ENCODE peak calls at places on chromosome 13, in five cellular contexts. V, Z, M, G and B are unnamed samples.

GRCh38 chr13:93549326-93549855 is 322.8 kb downstream of the GPC6 start:
- DNase-seq in V (no peak), Z (no peak), M (no peak), G (no peak), B (no peak)

GRCh38 chr13:50914301-50914700 is 4.7 kb downstream of the RNASEH2B start:
- DNase-seq in V (no peak), Z (no peak), M (no peak), G (no peak), B (no peak)

GRCh38 chr13:53201454-53202225 is 173.0 kb downstream of the OLFM4 start:
- DNase-seq in V (no peak), Z (peak; percentile 90), M (no peak), G (no peak), B (no peak)

GRCh38 chr13:71814806-71815205 is 52.2 kb downstream of the DACH1 start:
- DNase-seq in V (no peak), Z (no peak), M (no peak), G (no peak), B (no peak)

GRCh38 chr13:39765801-39766463 is 110.5 kb downstream of the COG6 start:
- DNase-seq in V (no peak), Z (peak; percentile 42), M (no peak), G (no peak), B (no peak)

GRCh38 chr13:100454876-100455275 is 133.7 kb downstream of the GGACT start:
- DNase-seq in V (no peak), Z (no peak), M (no peak), G (no peak), B (no peak)

GRCh38 chr13:87153371-87153770 is 517.8 kb upstream of the SLITRK5 start:
- DNase-seq in V (no peak), Z (no peak), M (no peak), G (no peak), B (no peak)

GRCh38 chr13:57813641-57814040 is 182.1 kb downstream of the PCDH17 start:
- DNase-seq in V (no peak), Z (peak; percentile 28), M (no peak), G (no peak), B (no peak)

GRCh38 chr13:36038785-36039415 is 92.3 kb downstream of the DCLK1 start:
- DNase-seq in V (no peak), Z (no peak), M (no peak), G (no peak), B (no peak)

GRCh38 chr13:46962286-46962941 is 65.6 kb upstream of the HTR2A start:
- DNase-seq in V (peak; percentile 13), Z (no peak), M (no peak), G (no peak), B (no peak)

GRCh38 chr13:40376867-40377266 is 289.6 kb downstream of the FOXO1 start:
- DNase-seq in V (no peak), Z (no peak), M (no peak), G (no peak), B (no peak)

GRCh38 chr13:109215377-109215776 is 571.0 kb downstream of the IRS2 start:
- DNase-seq in V (no peak), Z (no peak), M (no peak), G (no peak), B (no peak)

GRCh38 chr13:33545492-33545891 is 259.9 kb upstream of the STARD13 start:
- DNase-seq in V (no peak), Z (no peak), M (no peak), G (no peak), B (no peak)

GRCh38 chr13:86563308-86563707 is 764.1 kb upstream of the SLITRK6 start:
- DNase-seq in V (no peak), Z (no peak), M (no peak), G (no peak), B (no peak)

GRCh38 chr13:39263033-39263432 is 224.8 kb downstream of the NHLRC3 start:
- DNase-seq in V (peak; percentile 40), Z (peak; percentile 52), M (peak; percentile 23), G (peak; percentile 9), B (no peak)

GRCh38 chr13:75566658-75567057 is 17.1 kb downstream of the UCHL3 start:
- DNase-seq in V (no peak), Z (peak; percentile 15), M (peak; percentile 31), G (no peak), B (no peak)

GRCh38 chr13:20714563-20715339 is 11.3 kb downstream of the IL17D start:
- DNase-seq in V (no peak), Z (no peak), M (no peak), G (no peak), B (no peak)

GRCh38 chr13:93066187-93066586 is 160.4 kb upstream of the GPC6 start:
- DNase-seq in V (no peak), Z (no peak), M (no peak), G (no peak), B (no peak)

GRCh38 chr13:44815507-44816074 is 173.7 kb downstream of the NUFIP1 start:
- DNase-seq in V (no peak), Z (no peak), M (peak; percentile 92), G (no peak), B (no peak)

GRCh38 chr13:112069727-112070300 is 2.9 kb downstream of the SOX1 start:
- DNase-seq in V (no peak), Z (no peak), M (no peak), G (no peak), B (no peak)

GRCh38 chr13:70385852-70386251 is 277.6 kb upstream of the KLHL1 start:
- DNase-seq in V (no peak), Z (no peak), M (no peak), G (no peak), B (no peak)

GRCh38 chr13:35925669-35926068 is 205.5 kb downstream of the DCLK1 start:
- DNase-seq in V (no peak), Z (no peak), M (no peak), G (no peak), B (no peak)

GRCh38 chr13:37360556-37360955 is 238.0 kb downstream of the POSTN start:
- DNase-seq in V (no peak), Z (no peak), M (no peak), G (no peak), B (no peak)

GRCh38 chr13:75647126-75647784 is 11.1 kb downstream of the LMO7 start:
- DNase-seq in V (no peak), Z (no peak), M (no peak), G (peak; percentile 38), B (no peak)

GRCh38 chr13:91123456-91124127 is 223.9 kb upstream of the MIR17HG start:
- DNase-seq in V (no peak), Z (no peak), M (no peak), G (no peak), B (no peak)

GRCh38 chr13:102873653-102874052 is 27.8 kb downstream of the ERCC5 start:
- DNase-seq in V (no peak), Z (no peak), M (no peak), G (no peak), B (no peak)

GRCh38 chr13:24076636-24077035 is 83.9 kb upstream of the SPATA13 start:
- DNase-seq in V (no peak), Z (no peak), M (no peak), G (no peak), B (no peak)

GRCh38 chr13:24076124-24076523 is 84.4 kb upstream of the SPATA13 start:
- DNase-seq in V (no peak), Z (no peak), M (peak; percentile 72), G (no peak), B (no peak)

GRCh38 chr13:24073657-24074056 is 86.9 kb upstream of the SPATA13 start:
- DNase-seq in V (no peak), Z (no peak), M (no peak), G (no peak), B (no peak)

GRCh38 chr13:24074687-24075086 is 85.8 kb upstream of the SPATA13 start:
- DNase-seq in V (no peak), Z (no peak), M (no peak), G (no peak), B (peak; percentile 50)

DNA sequence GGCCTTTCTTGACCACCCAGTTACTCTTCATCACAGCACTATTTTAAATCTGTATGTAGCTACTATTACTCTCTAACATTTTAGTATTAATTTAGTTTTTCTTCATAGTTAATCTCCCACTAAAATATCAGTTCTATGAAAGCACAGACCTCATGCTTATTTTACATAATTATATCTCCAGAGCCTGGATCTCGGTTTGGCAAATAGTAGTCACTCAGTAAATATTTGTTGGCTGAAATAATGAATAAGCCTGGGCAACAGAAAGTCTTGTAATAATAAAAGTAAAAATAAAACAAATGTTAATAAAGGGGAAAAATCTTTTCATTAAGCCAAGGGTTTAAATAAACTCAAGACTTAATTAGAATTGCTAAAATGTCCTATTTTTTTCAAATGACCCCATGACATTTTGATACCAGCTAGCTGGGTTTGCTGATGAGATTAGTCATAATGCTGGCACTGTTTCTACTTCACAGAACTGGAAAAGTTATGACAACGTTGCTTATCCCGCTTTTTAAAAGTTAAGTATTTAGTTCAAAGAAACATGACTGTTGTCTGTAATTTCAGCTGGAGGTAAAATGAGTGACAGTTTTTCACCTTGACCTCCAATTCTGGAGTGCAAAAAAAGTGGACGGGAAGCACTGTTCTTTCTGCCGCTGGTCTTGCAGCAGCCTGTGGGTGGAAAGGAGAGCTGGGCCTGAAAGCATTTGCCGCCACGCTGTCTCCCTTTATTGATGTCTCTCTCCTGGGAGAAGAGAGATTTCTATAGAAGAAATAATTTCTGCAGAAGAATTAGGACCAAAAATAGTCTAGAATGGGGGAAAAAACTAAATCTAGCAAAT is 85.2 kb upstream of the SPATA13 start:
- DNase-seq in V (no peak), Z (no peak), M (peak; percentile 16), G (no peak), B (no peak)
- TF ChIP-seq GABPA in V (no peak), Z (no peak), M (no peak), G (no peak), B (no peak)

GRCh38 chr13:48009298-48009697 is 8.2 kb upstream of the SUCLA2 start:
- DNase-seq in V (no peak), Z (no peak), M (peak; percentile 44), G (no peak), B (peak; percentile 66)
- TF ChIP-seq POLR2AphosphoS5 in V (no peak), Z (no peak), M (no peak), G (no peak), B (no peak)

GRCh38 chr13:27405521-27406134 is 18.8 kb upstream of the GTF3A start:
- DNase-seq in V (no peak), Z (no peak), M (no peak), G (no peak), B (no peak)

GRCh38 chr13:27404680-27405079 is 19.7 kb upstream of the GTF3A start:
- DNase-seq in V (no peak), Z (no peak), M (no peak), G (no peak), B (no peak)

GRCh38 chr13:27411393-27411792 is 13.0 kb upstream of the GTF3A start:
- DNase-seq in V (no peak), Z (no peak), M (no peak), G (no peak), B (no peak)

GRCh38 chr13:27406178-27406939 is 18.1 kb upstream of the GTF3A start:
- DNase-seq in V (peak; percentile 47), Z (peak; percentile 53), M (peak; percentile 43), G (no peak), B (no peak)

DNA sequence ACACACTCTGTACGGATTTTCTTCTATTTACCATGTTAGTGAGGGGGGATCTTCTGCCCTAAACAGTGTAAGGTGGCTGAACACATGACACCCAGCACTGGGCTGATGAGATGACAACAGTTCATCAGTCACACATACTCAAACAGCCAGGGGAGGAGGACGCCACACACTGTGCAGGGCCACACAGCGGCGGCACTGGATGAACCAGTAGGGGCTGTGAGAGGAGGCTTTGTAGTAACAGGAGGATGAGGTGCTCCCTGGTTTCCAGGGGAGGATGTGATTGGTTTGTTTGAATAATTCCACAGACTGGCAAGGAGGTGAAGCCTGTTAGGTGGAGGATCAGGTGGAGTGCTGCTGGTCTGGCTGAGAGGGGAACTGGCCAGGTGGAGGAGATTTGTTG is 16.3 kb upstream of the GTF3A start:
- DNase-seq in V (no peak), Z (no peak), M (no peak), G (no peak), B (no peak)
- TF ChIP-seq REST in V (no peak), Z (no peak), M (no peak), G (no peak), B (no peak)

GRCh38 chr13:67392014-67392413 is 161.9 kb upstream of the PCDH9 start:
- DNase-seq in V (no peak), Z (no peak), M (no peak), G (no peak), B (no peak)
- TF ChIP-seq GABPA in V (no peak), Z (no peak), M (no peak), G (no peak), B (no peak)